ENCODE peak calls at places on chromosomes 11 and 22, in four cellular contexts. L, F, M and I are unnamed samples. For H3K27me3, the result is how much of the 10 kb centered on the place peaks cover.

GRCh38 chr11:1760351-1761109 is 3.2 kb downstream of the CTSD start:
- DNase-seq in L (no peak), F (peak), M (no peak), I (no peak)

GRCh38 chr11:74870485-74870884 is 78.4 kb downstream of the XRRA1 start:
- DNase-seq in L (peak), F (no peak), M (no peak), I (no peak)

GRCh38 chr11:545171-545570 is 7.8 kb downstream of the LRRC56 start:
- DNase-seq in L (no peak), F (no peak), M (no peak), I (no peak)

GRCh38 chr11:37072538-37072937 is 474.5 kb upstream of the RAG2 start:
- DNase-seq in L (no peak), F (no peak), M (no peak), I (no peak)

GRCh38 chr11:76257040-76257730 is 50.9 kb upstream of the WNT11 start:
- DNase-seq in L (no peak), F (no peak), M (no peak), I (no peak)

GRCh38 chr22:26885441-26886261 is 228.3 kb downstream of the MIAT start:
- DNase-seq in L (no peak), F (no peak), M (no peak), I (no peak)

GRCh38 chr11:21514298-21514697 is 678.6 kb upstream of the ANO5 start:
- DNase-seq in L (peak), F (peak), M (no peak), I (no peak)

GRCh38 chr11:60769811-60770210 is 13.1 kb downstream of the MS4A15 start:
- DNase-seq in L (no peak), F (no peak), M (no peak), I (no peak)

GRCh38 chr11:84247931-84248330 is 961.8 kb upstream of the CCDC90B start:
- DNase-seq in L (no peak), F (no peak), M (no peak), I (no peak)

GRCh38 chr11:65275906-65276305 is 14.1 kb downstream of the POLA2 start:
- DNase-seq in L (no peak), F (no peak), M (no peak), I (no peak)

GRCh38 chr11:69771466-69771865 is 3.7 kb downstream of the FGF4 start:
- DNase-seq in L (no peak), F (no peak), M (no peak), I (no peak)

GRCh38 chr11:111417011-111417765 is 38.1 kb upstream of the POU2AF1 start:
- DNase-seq in L (peak), F (no peak), M (no peak), I (no peak)

GRCh38 chr11:14544611-14545010 is 24.4 kb upstream of the PSMA1 start:
- DNase-seq in L (peak), F (no peak), M (no peak), I (no peak)

GRCh38 chr11:121892863-121893262 is 223.2 kb downstream of the BLID start:
- DNase-seq in L (no peak), F (no peak), M (no peak), I (no peak)

GRCh38 chr11:90252053-90252452 is 29.2 kb upstream of the CHORDC1 start:
- DNase-seq in L (no peak), F (no peak), M (no peak), I (no peak)

DNA sequence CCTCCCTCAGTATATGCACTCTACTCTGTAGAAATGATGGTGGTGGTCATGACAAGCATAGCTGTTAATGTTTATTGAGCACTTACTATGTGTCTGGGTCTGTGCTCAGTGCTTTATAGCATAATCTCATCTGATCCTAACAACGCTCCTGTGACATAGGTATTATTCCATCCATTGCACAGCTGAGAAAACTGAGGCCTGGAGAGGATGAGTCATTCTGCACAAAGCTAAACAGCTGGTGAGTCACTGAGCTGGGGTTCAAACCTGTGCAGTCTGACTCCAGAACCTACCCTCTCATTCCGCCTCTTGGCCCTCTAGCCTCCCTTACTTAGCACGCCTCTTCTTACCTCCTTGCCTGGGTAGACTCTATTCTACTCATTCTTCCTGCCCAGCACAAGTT is 41.7 kb downstream of the PRDM11 start:
- DNase-seq in L (no peak), F (no peak), M (no peak), I (no peak)
- H3K27me3 ChIP-seq in L (under half), F (under half), M (under half), I (under half)

GRCh38 chr22:47221840-47222615 is 459.6 kb downstream of the TBC1D22A start:
- DNase-seq in L (no peak), F (peak), M (no peak), I (peak)

GRCh38 chr22:47220752-47221151 is 458.3 kb downstream of the TBC1D22A start:
- DNase-seq in L (no peak), F (no peak), M (no peak), I (no peak)

GRCh38 chr22:47228767-47229166 is 466.3 kb downstream of the TBC1D22A start:
- DNase-seq in L (no peak), F (no peak), M (no peak), I (no peak)

GRCh38 chr22:47225931-47226633 is 463.6 kb downstream of the TBC1D22A start:
- DNase-seq in L (no peak), F (no peak), M (no peak), I (peak)

GRCh38 chr22:47225080-47225930 is 462.9 kb downstream of the TBC1D22A start:
- DNase-seq in L (no peak), F (no peak), M (no peak), I (peak)
- H3K27me3 ChIP-seq in L (under half), F (under half), M (under half), I (under half)

GRCh38 chr11:129213261-129213660 is 21.1 kb upstream of the ARHGAP32 start:
- DNase-seq in L (no peak), F (no peak), M (no peak), I (no peak)
- H3K27me3 ChIP-seq in L (under half), F (under half), M (under half), I (under half)

GRCh38 chr22:22210889-22211833 is 33.4 kb upstream of the VPREB1 start:
- DNase-seq in L (no peak), F (no peak), M (no peak), I (no peak)

GRCh38 chr22:22215659-22216449 is 28.7 kb upstream of the VPREB1 start:
- DNase-seq in L (no peak), F (no peak), M (no peak), I (no peak)

GRCh38 chr22:22214819-22215329 is 29.7 kb upstream of the VPREB1 start:
- DNase-seq in L (no peak), F (no peak), M (no peak), I (no peak)

GRCh38 chr22:22210375-22210774 is 34.2 kb upstream of the VPREB1 start:
- DNase-seq in L (peak), F (peak), M (no peak), I (no peak)

DNA sequence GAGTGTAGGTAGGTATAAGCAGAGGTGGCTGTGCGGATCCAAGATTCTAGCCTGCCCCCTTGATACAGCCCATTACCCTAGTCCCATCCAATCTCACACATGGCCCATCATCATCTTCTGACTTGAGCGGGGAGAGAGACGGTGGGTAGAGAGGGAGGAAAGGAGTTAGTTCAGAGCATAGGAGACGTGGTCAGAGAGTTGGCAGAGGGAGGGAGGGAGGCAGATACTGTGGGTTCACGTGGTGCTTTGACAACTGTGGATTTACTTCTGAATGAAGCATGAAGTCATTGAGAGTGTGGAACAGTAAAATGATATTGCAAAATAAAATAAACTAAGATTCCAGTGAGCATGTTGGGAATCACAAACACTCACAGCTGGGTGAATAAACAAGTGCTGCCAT is 31.4 kb upstream of the VPREB1 start:
- DNase-seq in L (no peak), F (no peak), M (no peak), I (no peak)
- H3K27me3 ChIP-seq in L (under half), F (under half), M (under half), I (under half)

DNA sequence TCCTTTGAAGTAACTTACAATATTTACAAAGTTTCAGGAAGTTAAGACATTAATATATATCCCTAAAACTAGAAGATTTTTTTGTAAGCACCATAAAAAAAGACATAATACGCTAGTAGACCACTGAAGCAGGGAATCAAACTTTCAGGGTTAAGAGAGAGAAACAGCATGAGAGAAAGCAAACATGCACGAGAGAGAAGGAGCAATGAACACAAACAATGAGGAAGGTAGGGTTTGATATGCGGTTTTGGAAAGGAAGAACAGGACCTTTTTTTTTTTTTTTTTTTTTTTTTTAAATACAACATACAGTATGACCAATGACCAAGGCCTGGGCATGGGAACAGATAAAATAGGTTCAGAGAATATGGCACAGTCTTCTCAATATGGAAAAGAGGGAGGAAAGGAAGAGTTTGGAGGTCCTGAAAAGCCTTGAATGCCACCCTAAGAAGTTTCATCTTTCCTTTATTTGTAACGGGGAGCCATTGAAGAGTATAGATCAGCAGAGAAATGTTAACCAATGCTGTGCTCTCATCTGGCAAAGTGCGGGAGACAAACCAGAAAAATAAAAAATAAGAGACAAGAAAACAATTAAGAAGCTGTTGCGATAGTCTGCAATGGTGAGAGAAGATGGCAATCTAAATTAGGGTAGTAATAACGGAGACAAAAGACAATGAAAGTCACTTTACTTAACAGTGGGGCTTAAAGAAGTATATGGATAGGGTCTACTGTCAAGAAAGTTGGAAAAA is 101.0 kb downstream of the USP35 start:
- DNase-seq in L (no peak), F (no peak), M (no peak), I (no peak)
- H3K27me3 ChIP-seq in L (under half), F (under half), M (under half), I (under half)

GRCh38 chr11:124070906-124071621 is 29.9 kb upstream of the OR10G7 start:
- DNase-seq in L (peak), F (peak), M (peak), I (peak)
- H3K27me3 ChIP-seq in L (under half), F (under half), M (under half), I (under half)

DNA sequence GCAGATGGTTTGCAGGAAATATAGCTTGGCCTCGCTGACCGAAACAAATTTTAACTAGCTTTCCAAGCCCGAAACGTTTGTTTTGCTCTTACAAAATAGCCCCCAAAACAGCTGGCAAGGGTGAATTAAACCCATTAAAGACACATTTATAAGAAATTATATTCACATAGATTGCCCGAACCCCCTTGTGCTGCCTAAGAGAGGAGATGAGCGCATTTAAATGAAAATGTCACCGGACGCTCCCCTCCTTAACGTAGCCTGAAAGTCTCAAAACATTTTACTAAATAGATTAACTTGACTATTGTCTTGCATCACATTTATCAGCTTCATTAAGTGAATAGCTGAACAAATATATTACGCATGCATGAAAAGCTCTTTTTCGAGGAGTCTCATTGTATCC is 3.9 kb upstream of the DBX1 start:
- DNase-seq in L (no peak), F (no peak), M (no peak), I (no peak)
- H3K27me3 ChIP-seq in L (under half), F (under half), M (under half), I (under half)

GRCh38 chr11:96470521-96470920 is 80.7 kb downstream of the JRKL start:
- DNase-seq in L (no peak), F (no peak), M (no peak), I (no peak)

GRCh38 chr11:96466607-96467006 is 76.8 kb downstream of the JRKL start:
- DNase-seq in L (no peak), F (no peak), M (no peak), I (no peak)

GRCh38 chr11:96474263-96474662 is 84.5 kb downstream of the JRKL start:
- DNase-seq in L (no peak), F (no peak), M (no peak), I (no peak)

DNA sequence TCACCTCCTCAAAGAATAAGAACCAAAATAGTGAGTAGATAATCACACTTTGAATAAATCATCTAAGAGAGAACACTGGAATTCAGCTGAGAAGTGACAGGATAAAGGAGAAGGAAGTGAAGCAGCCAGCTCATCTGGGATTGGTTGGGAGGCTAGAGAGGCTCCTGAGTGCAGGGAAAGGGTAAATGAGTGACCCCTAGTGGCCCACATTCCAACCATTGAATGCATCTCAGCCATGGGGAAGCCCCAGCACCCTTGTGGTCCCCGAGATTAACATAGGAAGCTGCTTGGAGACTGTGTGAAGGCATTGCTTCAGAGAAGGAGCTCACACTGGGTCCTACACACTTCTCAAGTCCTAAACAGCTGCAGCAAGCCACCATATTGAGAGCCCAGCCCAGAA is 82.3 kb downstream of the JRKL start:
- DNase-seq in L (no peak), F (no peak), M (no peak), I (no peak)
- H3K27me3 ChIP-seq in L (under half), F (under half), M (under half), I (under half)